ENCODE peak calls at places on chromosomes 6 and 20, in four cellular contexts. R is A549, A is HepG2, N is K562. C is an unnamed sample.

GRCh38 chr6:73985891-73986290 is 289.9 kb downstream of the CD109 start:
- DNase-seq in R (no peak), A (no peak), N (no peak), C (peak)

GRCh38 chr6:32867559-32868256 is 13.7 kb downstream of the PSMB9 start:
- DNase-seq in R (no peak), A (no peak), N (no peak), C (no peak)

GRCh38 chr6:94036024-94036423 is 616.7 kb upstream of the EPHA7 start:
- DNase-seq in R (no peak), A (no peak), N (no peak), C (no peak)

GRCh38 chr6:136846046-136846445 is 23.7 kb downstream of the PEX7 start:
- DNase-seq in R (peak), A (peak), N (peak), C (peak)

GRCh38 chr20:47741669-47742345 is 43.5 kb downstream of the SULF2 start:
- DNase-seq in R (no peak), A (peak), N (no peak), C (peak)

GRCh38 chr20:61582196-61582923 is 330.3 kb downstream of the CDH4 start:
- DNase-seq in R (no peak), A (no peak), N (no peak), C (no peak)

GRCh38 chr6:11096109-11096508 is 2.5 kb downstream of the SMIM13 start:
- DNase-seq in R (peak), A (peak), N (peak), C (no peak)

GRCh38 chr20:62066983-62067433 is 1.3 kb upstream of the TAF4 start:
- DNase-seq in R (no peak), A (peak), N (peak), C (no peak)

GRCh38 chr6:136070815-136071214 is 179.3 kb downstream of the MTFR2 start:
- DNase-seq in R (no peak), A (no peak), N (no peak), C (no peak)

GRCh38 chr6:135424385-135424784 is 73.2 kb downstream of the AHI1 start:
- DNase-seq in R (no peak), A (no peak), N (no peak), C (no peak)

GRCh38 chr6:101741474-101742171 is 348.1 kb downstream of the GRIK2 start:
- DNase-seq in R (no peak), A (no peak), N (no peak), C (peak)

GRCh38 chr20:4999788-5000187 is 1.5 kb downstream of the SLC23A2 start:
- DNase-seq in R (no peak), A (no peak), N (no peak), C (no peak)

GRCh38 chr20:10398834-10399369 is 35.1 kb downstream of the MKKS start:
- DNase-seq in R (no peak), A (peak), N (no peak), C (no peak)

GRCh38 chr6:75094614-75095321 is 111.1 kb downstream of the COL12A1 start:
- DNase-seq in R (no peak), A (no peak), N (no peak), C (no peak)

GRCh38 chr20:18971574-18971973 is 158.0 kb downstream of the SCP2D1 start:
- DNase-seq in R (no peak), A (no peak), N (no peak), C (no peak)

DNA sequence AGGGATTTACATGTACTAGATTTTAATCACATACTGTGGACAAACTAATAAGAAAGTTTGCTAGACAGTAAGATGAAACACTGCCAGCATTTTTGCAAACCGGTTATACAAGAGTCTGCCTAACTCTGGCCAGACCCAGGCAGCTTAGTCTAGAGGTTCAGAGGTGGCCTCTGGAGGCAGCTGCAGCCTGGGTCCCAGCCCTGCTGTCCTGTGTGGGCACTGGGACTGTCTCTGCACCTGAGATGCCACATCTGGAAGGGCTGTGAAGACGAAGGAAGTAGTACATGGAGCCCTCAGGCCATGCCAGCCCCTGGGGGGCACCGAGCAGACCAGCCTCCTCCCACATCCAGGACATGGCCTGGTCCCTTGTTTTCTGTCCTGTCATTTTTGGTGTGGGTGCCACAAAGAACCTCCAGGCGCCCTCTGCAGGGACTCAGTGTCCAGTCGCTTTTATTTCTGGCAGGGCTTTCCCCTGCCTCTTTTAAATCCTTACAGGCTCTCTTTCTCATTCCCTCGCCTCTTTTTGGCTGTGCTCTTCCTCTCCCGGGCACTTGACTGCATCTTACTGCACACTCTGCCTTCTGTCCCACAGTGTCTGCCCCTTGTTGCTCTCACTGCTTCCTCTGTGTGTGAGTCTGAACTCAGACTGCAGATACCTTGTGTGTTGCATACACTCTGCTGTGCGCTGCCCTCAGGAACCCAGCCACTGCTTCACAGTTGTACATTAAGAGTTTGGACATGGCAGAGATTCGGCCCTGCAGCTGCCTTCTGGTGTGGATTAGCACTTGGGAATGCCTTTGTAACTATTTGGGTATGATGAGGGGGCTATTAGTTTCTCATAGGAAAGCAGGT is 216.7 kb downstream of the ZDHHC14 start:
- DNase-seq in R (peak), A (peak), N (peak), C (peak)
- TF ChIP-seq JUN in R (no peak), A (no peak), N (no peak), C (no peak)

GRCh38 chr20:6613280-6613861 is 154.1 kb upstream of the BMP2 start:
- DNase-seq in R (no peak), A (no peak), N (no peak), C (no peak)
- TF ChIP-seq MYC in R (no peak), A (no peak), N (no peak), C (no peak)

DNA sequence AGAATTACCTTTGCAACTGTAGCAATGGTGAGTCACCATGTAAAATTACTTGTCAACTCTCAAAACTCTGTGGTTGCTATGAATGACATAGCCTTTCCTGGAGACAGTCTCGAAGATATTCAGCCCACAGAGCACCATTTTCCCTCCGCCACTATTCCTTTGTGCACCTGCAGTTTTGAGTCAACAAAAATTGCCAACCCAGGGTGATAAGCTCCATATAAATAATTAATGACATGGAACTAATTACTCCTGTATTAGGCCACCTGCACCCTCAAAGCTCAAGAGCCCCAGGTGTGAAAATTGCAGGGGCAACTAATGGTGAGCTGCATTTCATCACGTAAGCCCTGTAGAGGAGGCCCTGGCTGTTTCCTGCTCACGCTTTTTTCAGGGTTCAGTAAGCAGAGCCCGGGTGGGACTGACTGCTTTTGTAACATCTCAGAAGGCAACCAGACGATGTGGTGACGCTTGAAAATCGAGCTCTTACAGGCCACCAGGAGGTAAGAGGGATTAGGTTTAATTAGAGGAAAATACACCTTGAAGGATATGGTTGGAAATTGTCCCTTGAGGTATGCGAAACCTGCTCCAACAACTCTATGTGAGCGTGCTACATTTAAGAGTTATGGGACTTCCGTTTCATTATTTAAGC is 70.8 kb downstream of the BMP2 start:
- DNase-seq in R (no peak), A (no peak), N (no peak), C (no peak)
- TF ChIP-seq JUN in R (no peak), A (no peak), N (no peak), C (peak)

GRCh38 chr20:59783020-59784010 is 150.1 kb downstream of the SYCP2 start:
- DNase-seq in R (peak), A (peak), N (peak), C (peak)
- TF ChIP-seq MYC in R (no peak), A (no peak), N (no peak), C (no peak)

DNA sequence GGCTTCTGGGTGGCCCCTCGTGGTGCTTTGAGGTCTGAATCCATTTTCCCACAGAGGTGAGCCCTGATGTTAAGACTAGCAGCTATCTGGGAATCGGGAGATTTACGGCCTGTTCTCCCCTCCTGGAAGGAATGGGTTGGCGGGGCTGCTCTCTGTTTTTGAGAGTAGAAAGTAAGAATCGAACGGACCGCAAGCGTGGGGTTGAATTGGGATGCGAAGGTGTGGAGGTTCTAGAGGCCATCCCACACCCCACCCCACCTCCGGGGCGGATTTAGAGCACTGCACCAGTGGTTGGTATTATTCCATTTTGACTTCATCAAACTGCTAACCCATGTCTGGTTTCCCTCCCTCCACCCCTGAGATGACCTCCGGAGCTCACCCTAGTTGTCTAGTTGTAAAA is 11.5 kb downstream of the PYGB start:
- DNase-seq in R (no peak), A (no peak), N (no peak), C (no peak)
- TF ChIP-seq JUN in R (no peak), A (no peak), N (no peak), C (no peak)

DNA sequence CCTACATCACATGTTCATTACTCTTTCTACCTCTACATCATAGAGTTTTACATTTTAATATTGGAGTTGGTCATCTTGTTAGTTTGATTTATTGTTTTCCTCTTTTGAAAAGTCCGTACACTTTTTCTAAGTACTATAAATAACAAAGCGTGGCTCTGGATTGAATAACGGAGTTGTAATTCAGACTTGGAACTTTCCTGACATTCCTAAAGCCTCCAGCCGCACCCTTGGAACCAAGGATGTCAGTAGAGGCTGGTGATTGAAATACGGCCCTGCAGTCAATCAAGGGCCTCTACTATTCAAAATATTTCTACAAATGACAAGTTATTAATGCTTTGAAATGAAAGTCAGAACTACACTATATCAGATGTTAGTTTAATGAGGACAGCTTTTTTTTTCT is 301.9 kb upstream of the TBX18 start:
- DNase-seq in R (no peak), A (no peak), N (no peak), C (no peak)
- TF ChIP-seq MYC in R (no peak), A (no peak), N (no peak), C (no peak)

DNA sequence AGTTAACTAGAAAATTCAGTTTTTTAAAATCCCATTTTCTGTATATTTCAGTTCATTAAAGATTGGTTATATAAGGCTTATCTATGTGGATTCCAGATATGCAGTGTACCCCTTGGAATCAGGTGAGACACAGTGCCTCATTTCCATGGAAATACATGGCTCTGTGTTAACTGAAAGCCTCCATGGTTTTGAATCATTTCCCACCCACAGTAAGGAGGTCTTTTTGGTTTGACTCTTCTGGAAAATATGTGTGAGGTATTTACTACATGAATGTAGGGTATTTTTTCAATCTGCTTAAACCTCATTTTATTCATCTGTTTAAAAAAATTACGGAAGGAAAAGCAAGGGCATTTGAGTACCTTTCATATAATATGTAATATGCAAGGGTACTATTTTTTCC is 25.5 kb downstream of the RNF144B start:
- DNase-seq in R (no peak), A (no peak), N (no peak), C (no peak)
- TF ChIP-seq JUN in R (no peak), A (no peak), N (no peak), C (no peak)

DNA sequence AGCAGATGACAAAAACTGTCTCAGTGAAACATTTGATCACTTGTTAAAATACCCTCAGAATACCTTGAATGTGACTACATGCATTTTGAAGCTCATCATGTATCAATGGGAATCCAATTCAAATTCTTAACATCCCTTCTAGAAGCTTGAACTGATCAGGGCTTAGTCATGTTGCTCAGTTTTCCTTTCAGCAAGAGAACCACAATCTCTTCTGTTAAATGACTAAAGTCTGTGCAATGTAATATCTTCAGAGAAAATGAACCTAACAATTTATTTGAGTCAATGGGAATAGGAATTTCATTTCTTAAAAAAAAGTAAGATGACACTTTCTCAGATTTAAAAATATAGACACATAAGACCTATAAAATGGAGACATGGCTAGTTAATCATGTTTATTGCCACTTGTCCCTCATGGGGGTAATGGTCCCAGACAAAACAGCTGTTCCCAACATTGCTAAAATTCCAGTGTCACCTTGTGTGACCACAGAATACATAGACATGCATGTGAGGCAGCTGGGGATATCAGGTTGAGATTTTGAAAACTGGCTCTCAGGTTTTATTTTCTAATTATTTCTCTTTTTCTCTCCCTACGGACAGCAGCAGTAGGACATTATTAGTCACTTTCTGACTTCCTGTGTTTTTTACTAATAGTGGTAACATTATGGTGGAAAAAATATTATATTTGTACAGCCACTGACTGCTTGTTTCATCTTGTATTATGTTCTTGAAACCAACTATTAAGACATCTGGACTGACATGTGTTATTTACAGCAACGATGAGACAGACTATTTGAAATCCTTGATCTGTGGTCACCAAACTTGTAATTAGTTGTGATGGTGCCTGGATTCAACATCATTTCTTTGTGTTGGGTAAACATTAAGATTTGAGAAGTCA is 192.5 kb downstream of the COL9A1 start:
- DNase-seq in R (no peak), A (no peak), N (no peak), C (no peak)
- TF ChIP-seq MYC in R (no peak), A (no peak), N (no peak), C (no peak)

C was measured in endothelial cell of umbilical vein.